ENCODE peak calls at places on chromosomes 13 and 19, in seven cellular contexts. One of them, this sample, is unnamed.

GRCh38 chr19:14507704-14508246 is 10.4 kb downstream of the DNAJB1 start:
- DNase-seq in uterus: no peak
- DNase-seq in astrocyte of the cerebellum: no peak
- DNase-seq in AG04450: no peak
- DNase-seq in CD8-positive, alpha-beta T cell: no peak
- DNase-seq in Peyer's patch: no peak
- DNase-seq in right atrium auricular region: no peak
- DNase-seq in this sample: no peak

GRCh38 chr19:41904118-41904870 is 21.3 kb downstream of the ARHGEF1 start:
- DNase-seq in uterus: no peak
- DNase-seq in astrocyte of the cerebellum: no peak
- DNase-seq in AG04450: no peak
- DNase-seq in CD8-positive, alpha-beta T cell: no peak
- DNase-seq in Peyer's patch: peak
- DNase-seq in right atrium auricular region: no peak
- DNase-seq in this sample: no peak

GRCh38 chr13:111539791-111540446 is 219.5 kb downstream of the TEX29 start:
- DNase-seq in uterus: no peak
- DNase-seq in astrocyte of the cerebellum: no peak
- DNase-seq in AG04450: no peak
- DNase-seq in CD8-positive, alpha-beta T cell: no peak
- DNase-seq in Peyer's patch: peak
- DNase-seq in right atrium auricular region: no peak
- DNase-seq in this sample: no peak

GRCh38 chr13:44243198-44243852 is 130.3 kb upstream of the SERP2 start:
- DNase-seq in uterus: peak
- DNase-seq in astrocyte of the cerebellum: peak
- DNase-seq in AG04450: no peak
- DNase-seq in CD8-positive, alpha-beta T cell: no peak
- DNase-seq in Peyer's patch: peak
- DNase-seq in right atrium auricular region: peak
- DNase-seq in this sample: no peak

GRCh38 chr13:105073041-105073440 is 1462.4 kb downstream of the EFNB2 start:
- DNase-seq in uterus: no peak
- DNase-seq in astrocyte of the cerebellum: no peak
- DNase-seq in AG04450: no peak
- DNase-seq in CD8-positive, alpha-beta T cell: no peak
- DNase-seq in Peyer's patch: no peak
- DNase-seq in right atrium auricular region: no peak
- DNase-seq in this sample: no peak

GRCh38 chr13:47555235-47555634 is 445.8 kb downstream of the SUCLA2 start:
- DNase-seq in uterus: no peak
- DNase-seq in astrocyte of the cerebellum: no peak
- DNase-seq in AG04450: no peak
- DNase-seq in CD8-positive, alpha-beta T cell: no peak
- DNase-seq in Peyer's patch: no peak
- DNase-seq in right atrium auricular region: no peak
- DNase-seq in this sample: no peak

GRCh38 chr13:81326913-81327312 is 986.0 kb upstream of the SPRY2 start:
- DNase-seq in uterus: no peak
- DNase-seq in astrocyte of the cerebellum: no peak
- DNase-seq in AG04450: no peak
- DNase-seq in CD8-positive, alpha-beta T cell: no peak
- DNase-seq in Peyer's patch: no peak
- DNase-seq in right atrium auricular region: no peak
- DNase-seq in this sample: no peak

GRCh38 chr13:44768233-44768632 is 192.1 kb upstream of the TSC22D1 start:
- DNase-seq in uterus: no peak
- DNase-seq in astrocyte of the cerebellum: no peak
- DNase-seq in AG04450: no peak
- DNase-seq in CD8-positive, alpha-beta T cell: no peak
- DNase-seq in Peyer's patch: no peak
- DNase-seq in right atrium auricular region: no peak
- DNase-seq in this sample: no peak

GRCh38 chr13:99895999-99896695 is 75.4 kb downstream of the ZIC5 start:
- DNase-seq in uterus: no peak
- DNase-seq in astrocyte of the cerebellum: no peak
- DNase-seq in AG04450: no peak
- DNase-seq in CD8-positive, alpha-beta T cell: no peak
- DNase-seq in Peyer's patch: no peak
- DNase-seq in right atrium auricular region: no peak
- DNase-seq in this sample: no peak

GRCh38 chr13:44609137-44609536 is 33.0 kb upstream of the TSC22D1 start:
- DNase-seq in uterus: no peak
- DNase-seq in astrocyte of the cerebellum: no peak
- DNase-seq in AG04450: no peak
- DNase-seq in CD8-positive, alpha-beta T cell: no peak
- DNase-seq in Peyer's patch: no peak
- DNase-seq in right atrium auricular region: no peak
- DNase-seq in this sample: no peak

GRCh38 chr13:36806102-36806501 is 12.9 kb upstream of the RFXAP start:
- DNase-seq in uterus: no peak
- DNase-seq in astrocyte of the cerebellum: no peak
- DNase-seq in AG04450: no peak
- DNase-seq in CD8-positive, alpha-beta T cell: no peak
- DNase-seq in Peyer's patch: no peak
- DNase-seq in right atrium auricular region: no peak
- DNase-seq in this sample: no peak

GRCh38 chr19:33927789-33928457 is 131.3 kb downstream of the KCTD15 start:
- DNase-seq in uterus: no peak
- DNase-seq in astrocyte of the cerebellum: no peak
- DNase-seq in AG04450: no peak
- DNase-seq in CD8-positive, alpha-beta T cell: no peak
- DNase-seq in Peyer's patch: no peak
- DNase-seq in right atrium auricular region: no peak
- DNase-seq in this sample: no peak
- TF ChIP-seq CTCF in uterus: no peak
- TF ChIP-seq CTCF in astrocyte of the cerebellum: no peak
- TF ChIP-seq CTCF in AG04450: no peak
- TF ChIP-seq CTCF in CD8-positive, alpha-beta T cell: no peak
- TF ChIP-seq CTCF in Peyer's patch: no peak
- TF ChIP-seq CTCF in right atrium auricular region: no peak
- TF ChIP-seq CTCF in this sample: no peak

GRCh38 chr19:44681992-44682790 is 10.9 kb downstream of the CEACAM19 start:
- DNase-seq in uterus: no peak
- DNase-seq in astrocyte of the cerebellum: no peak
- DNase-seq in AG04450: no peak
- DNase-seq in CD8-positive, alpha-beta T cell: no peak
- DNase-seq in Peyer's patch: no peak
- DNase-seq in right atrium auricular region: no peak
- DNase-seq in this sample: no peak

GRCh38 chr19:44682807-44683206 is 11.5 kb downstream of the CEACAM19 start:
- DNase-seq in uterus: no peak
- DNase-seq in astrocyte of the cerebellum: no peak
- DNase-seq in AG04450: no peak
- DNase-seq in CD8-positive, alpha-beta T cell: no peak
- DNase-seq in Peyer's patch: no peak
- DNase-seq in right atrium auricular region: no peak
- DNase-seq in this sample: no peak

GRCh38 chr19:44684892-44685847 is 13.8 kb upstream of the CEACAM16 start:
- DNase-seq in uterus: peak
- DNase-seq in astrocyte of the cerebellum: peak
- DNase-seq in AG04450: peak
- DNase-seq in CD8-positive, alpha-beta T cell: no peak
- DNase-seq in Peyer's patch: peak
- DNase-seq in right atrium auricular region: peak
- DNase-seq in this sample: peak

GRCh38 chr19:44685877-44686276 is 13.1 kb upstream of the CEACAM16 start:
- DNase-seq in uterus: no peak
- DNase-seq in astrocyte of the cerebellum: no peak
- DNase-seq in AG04450: no peak
- DNase-seq in CD8-positive, alpha-beta T cell: no peak
- DNase-seq in Peyer's patch: no peak
- DNase-seq in right atrium auricular region: no peak
- DNase-seq in this sample: no peak

GRCh38 chr19:44683434-44684210 is 12.3 kb downstream of the CEACAM19 start:
- DNase-seq in uterus: no peak
- DNase-seq in astrocyte of the cerebellum: no peak
- DNase-seq in AG04450: no peak
- DNase-seq in CD8-positive, alpha-beta T cell: no peak
- DNase-seq in Peyer's patch: no peak
- DNase-seq in right atrium auricular region: no peak
- DNase-seq in this sample: no peak
- TF ChIP-seq CTCF in uterus: no peak
- TF ChIP-seq CTCF in astrocyte of the cerebellum: no peak
- TF ChIP-seq CTCF in AG04450: no peak
- TF ChIP-seq CTCF in CD8-positive, alpha-beta T cell: no peak
- TF ChIP-seq CTCF in Peyer's patch: no peak
- TF ChIP-seq CTCF in right atrium auricular region: no peak
- TF ChIP-seq CTCF in this sample: no peak

GRCh38 chr19:18274776-18275356 is 614 bp upstream of the IQCN start:
- DNase-seq in uterus: peak
- DNase-seq in astrocyte of the cerebellum: peak
- DNase-seq in AG04450: no peak
- DNase-seq in CD8-positive, alpha-beta T cell: no peak
- DNase-seq in Peyer's patch: peak
- DNase-seq in right atrium auricular region: peak
- DNase-seq in this sample: peak
- TF ChIP-seq CTCF in uterus: no peak
- TF ChIP-seq CTCF in astrocyte of the cerebellum: no peak
- TF ChIP-seq CTCF in AG04450: peak
- TF ChIP-seq CTCF in CD8-positive, alpha-beta T cell: no peak
- TF ChIP-seq CTCF in Peyer's patch: no peak
- TF ChIP-seq CTCF in right atrium auricular region: no peak
- TF ChIP-seq CTCF in this sample: no peak

GRCh38 chr19:27774827-27775226 is 1438.1 kb downstream of the UQCRFS1 start:
- DNase-seq in uterus: no peak
- DNase-seq in astrocyte of the cerebellum: no peak
- DNase-seq in AG04450: no peak
- DNase-seq in CD8-positive, alpha-beta T cell: no peak
- DNase-seq in Peyer's patch: no peak
- DNase-seq in right atrium auricular region: peak
- DNase-seq in this sample: no peak
- TF ChIP-seq CTCF in uterus: no peak
- TF ChIP-seq CTCF in astrocyte of the cerebellum: peak
- TF ChIP-seq CTCF in AG04450: peak
- TF ChIP-seq CTCF in CD8-positive, alpha-beta T cell: peak
- TF ChIP-seq CTCF in Peyer's patch: no peak
- TF ChIP-seq CTCF in right atrium auricular region: no peak
- TF ChIP-seq CTCF in this sample: no peak

GRCh38 chr19:35309481-35310279 is 17.7 kb downstream of the MAG start:
- DNase-seq in uterus: no peak
- DNase-seq in astrocyte of the cerebellum: no peak
- DNase-seq in AG04450: no peak
- DNase-seq in CD8-positive, alpha-beta T cell: no peak
- DNase-seq in Peyer's patch: no peak
- DNase-seq in right atrium auricular region: no peak
- DNase-seq in this sample: no peak

GRCh38 chr19:35305181-35305580 is 13.2 kb downstream of the MAG start:
- DNase-seq in uterus: no peak
- DNase-seq in astrocyte of the cerebellum: no peak
- DNase-seq in AG04450: no peak
- DNase-seq in CD8-positive, alpha-beta T cell: no peak
- DNase-seq in Peyer's patch: no peak
- DNase-seq in right atrium auricular region: no peak
- DNase-seq in this sample: no peak

GRCh38 chr19:35304036-35304435 is 12.1 kb downstream of the MAG start:
- DNase-seq in uterus: no peak
- DNase-seq in astrocyte of the cerebellum: no peak
- DNase-seq in AG04450: no peak
- DNase-seq in CD8-positive, alpha-beta T cell: no peak
- DNase-seq in Peyer's patch: no peak
- DNase-seq in right atrium auricular region: no peak
- DNase-seq in this sample: no peak

GRCh38 chr19:35307990-35308389 is 16.0 kb downstream of the MAG start:
- DNase-seq in uterus: no peak
- DNase-seq in astrocyte of the cerebellum: no peak
- DNase-seq in AG04450: no peak
- DNase-seq in CD8-positive, alpha-beta T cell: no peak
- DNase-seq in Peyer's patch: no peak
- DNase-seq in right atrium auricular region: no peak
- DNase-seq in this sample: no peak

GRCh38 chr19:35306473-35307246 is 14.7 kb downstream of the MAG start:
- DNase-seq in uterus: no peak
- DNase-seq in astrocyte of the cerebellum: no peak
- DNase-seq in AG04450: no peak
- DNase-seq in CD8-positive, alpha-beta T cell: no peak
- DNase-seq in Peyer's patch: no peak
- DNase-seq in right atrium auricular region: no peak
- DNase-seq in this sample: no peak
- TF ChIP-seq CTCF in uterus: no peak
- TF ChIP-seq CTCF in astrocyte of the cerebellum: no peak
- TF ChIP-seq CTCF in AG04450: peak
- TF ChIP-seq CTCF in CD8-positive, alpha-beta T cell: no peak
- TF ChIP-seq CTCF in Peyer's patch: no peak
- TF ChIP-seq CTCF in right atrium auricular region: no peak
- TF ChIP-seq CTCF in this sample: no peak

This sample was measured in AG09319.